ENCODE peak calls at places on chromosome 17, in four cellular contexts. U, N, K and D are unnamed samples.

GRCh38 chr17:35117984-35118383 is 1.7 kb downstream of the RAD51D start:
- DNase-seq in U (peak; percentile 26), N (no peak), K (no peak), D (no peak)

GRCh38 chr17:48841395-48841831 is 10.6 kb downstream of the CALCOCO2 start:
- DNase-seq in K (peak; percentile 63), U (peak; percentile 82), N (no peak), D (no peak)

GRCh38 chr17:35879748-35880654 is at the start of gene CCL5:
- DNase-seq in N (no peak), K (no peak), U (no peak), D (no peak)

GRCh38 chr17:82871776-82872561 is 32.1 kb upstream of the ZNF750 start:
- DNase-seq in U (no peak), K (no peak), N (peak; percentile 61), D (no peak)

GRCh38 chr17:81961554-81962498 is 839 bp upstream of the NOTUM start:
- DNase-seq in U (no peak), N (no peak), K (no peak), D (no peak)

GRCh38 chr17:14303343-14304221 is 2.7 kb downstream of the HS3ST3B1 start:
- DNase-seq in K (no peak), N (peak; percentile 59), U (peak; percentile 32), D (no peak)

GRCh38 chr17:80822700-80823410 is 168.8 kb upstream of the CHMP6 start:
- DNase-seq in N (peak; percentile 31), K (no peak), U (no peak), D (no peak)

GRCh38 chr17:602436-602835 is 112.2 kb downstream of the VPS53 start:
- DNase-seq in N (no peak), U (no peak), K (no peak), D (no peak)

GRCh38 chr17:199806-200603 is 18.6 kb upstream of the DOC2B start:
- DNase-seq in N (peak; percentile 74), U (no peak), K (no peak), D (no peak)

GRCh38 chr17:59365383-59365981 is 34.0 kb downstream of the YPEL2 start:
- DNase-seq in K (no peak), U (no peak), N (no peak), D (no peak)

GRCh38 chr17:58156839-58157803 is 8.9 kb downstream of the OR4D1 start:
- DNase-seq in K (no peak), N (peak; percentile 74), U (no peak), D (peak; percentile 21)

GRCh38 chr17:80277751-80278671 is 17.4 kb downstream of the RNF213 start:
- DNase-seq in U (no peak), N (peak; percentile 57), K (no peak), D (peak; percentile 97)

GRCh38 chr17:46977750-46978488 is 1.1 kb downstream of the RPRML start:
- DNase-seq in N (no peak), K (no peak), U (no peak), D (no peak)
- H3K4me3 ChIP-seq in N (peak overlapping the region; percentile 48), K (peak overlapping the region; percentile 38), U (no peak overlapping the region), D (no peak overlapping the region)

GRCh38 chr17:75724016-75725003 is 3.1 kb downstream of the ITGB4 start:
- DNase-seq in U (no peak), N (no peak), K (no peak), D (no peak)
- H3K4me3 ChIP-seq in U (no peak overlapping the region), N (no peak overlapping the region), K (no peak overlapping the region), D (no peak overlapping the region)

GRCh38 chr17:77610518-77610893 is 348.0 kb upstream of the TNRC6C start:
- DNase-seq in K (no peak), U (no peak), N (peak; percentile 67), D (no peak)

GRCh38 chr17:77609553-77610517 is 348.7 kb upstream of the TNRC6C start:
- DNase-seq in K (no peak), N (peak; percentile 74), U (peak; percentile 28), D (no peak)

GRCh38 chr17:77607606-77608005 is 350.9 kb upstream of the TNRC6C start:
- DNase-seq in U (no peak), K (no peak), N (peak; percentile 70), D (no peak)

GRCh38 chr17:77606865-77607210 is 351.7 kb upstream of the TNRC6C start:
- DNase-seq in K (no peak), N (no peak), U (no peak), D (no peak)

DNA sequence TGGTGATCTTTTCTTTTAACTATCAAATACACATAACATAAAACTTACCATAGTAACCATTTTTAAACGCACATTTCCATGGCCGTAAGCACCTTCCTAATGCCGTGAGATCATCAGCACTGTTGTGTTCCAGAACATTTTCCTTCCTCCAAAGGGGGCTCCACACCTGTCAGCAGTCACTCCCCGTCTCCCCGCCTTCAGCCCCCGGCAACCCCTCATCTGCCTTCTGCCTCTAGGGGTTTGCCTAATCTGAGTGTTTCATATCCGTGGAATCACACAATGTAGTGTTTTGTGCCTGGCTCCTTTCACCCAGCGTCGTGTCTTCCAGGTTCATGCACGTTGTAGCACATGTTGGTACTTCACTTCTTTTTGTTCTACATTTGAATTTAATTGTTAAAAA is 350.1 kb upstream of the TNRC6C start:
- DNase-seq in N (peak; percentile 32), K (no peak), U (no peak), D (no peak)
- H3K4me3 ChIP-seq in N (no peak overlapping the region), K (no peak overlapping the region), U (no peak overlapping the region), D (no peak overlapping the region)

GRCh38 chr17:60902399-60902798 is 224.7 kb downstream of the BCAS3 start:
- DNase-seq in U (no peak), N (no peak), K (no peak), D (peak; percentile 5)

GRCh38 chr17:60900688-60901087 is 223.0 kb downstream of the BCAS3 start:
- DNase-seq in U (no peak), K (no peak), N (no peak), D (no peak)

GRCh38 chr17:60901222-60901621 is 223.6 kb downstream of the BCAS3 start:
- DNase-seq in N (no peak), K (no peak), U (peak; percentile 24), D (no peak)

GRCh38 chr17:60899115-60899514 is 221.5 kb downstream of the BCAS3 start:
- DNase-seq in N (no peak), U (no peak), K (no peak), D (no peak)

DNA sequence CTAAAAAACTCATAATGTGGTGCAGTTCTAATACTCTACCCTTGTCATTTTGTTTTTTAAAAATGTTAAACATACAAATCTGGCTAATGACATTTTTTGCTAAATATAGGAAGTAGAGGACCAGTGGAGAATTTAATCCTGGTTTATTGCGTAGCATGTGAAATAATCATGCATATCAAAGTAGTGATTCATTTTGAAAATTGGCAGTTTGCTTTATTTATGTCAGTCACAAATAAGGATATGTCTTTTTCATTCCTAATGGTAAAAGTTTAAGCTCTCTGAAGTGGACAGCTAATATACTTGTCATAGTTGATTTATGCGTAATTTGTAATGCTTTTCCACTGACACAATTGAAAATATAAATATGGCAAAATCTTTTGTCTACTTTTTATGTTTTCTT is 224.2 kb downstream of the BCAS3 start:
- DNase-seq in U (peak; percentile 71), K (peak; percentile 27), N (no peak), D (no peak)
- H3K4me3 ChIP-seq in U (no peak overlapping the region), K (no peak overlapping the region), N (no peak overlapping the region), D (no peak overlapping the region)

GRCh38 chr17:27354491-27355081 is 60.7 kb downstream of the WSB1 start:
- DNase-seq in U (no peak), N (peak; percentile 55), K (no peak), D (no peak)
- H3K4me3 ChIP-seq in U (no peak overlapping the region), N (no peak overlapping the region), K (no peak overlapping the region), D (no peak overlapping the region)

GRCh38 chr17:41667280-41668008 is 21.2 kb upstream of the EIF1 start:
- DNase-seq in U (no peak), N (no peak), K (no peak), D (no peak)
- H3K4me3 ChIP-seq in U (no peak overlapping the region), N (no peak overlapping the region), K (peak overlapping the region; percentile 43), D (no peak overlapping the region)

GRCh38 chr17:45241315-45242011 is 19.8 kb downstream of the FMNL1 start:
- DNase-seq in K (no peak), U (no peak), N (peak; percentile 78), D (no peak)

GRCh38 chr17:45243750-45244149 is 18.1 kb downstream of the SPATA32 start:
- DNase-seq in U (no peak), K (no peak), N (peak; percentile 72), D (no peak)

GRCh38 chr17:45244725-45245656 is 16.9 kb downstream of the SPATA32 start:
- DNase-seq in U (no peak), N (no peak), K (no peak), D (no peak)

GRCh38 chr17:45240905-45241314 is 19.2 kb downstream of the FMNL1 start:
- DNase-seq in N (no peak), U (no peak), K (no peak), D (no peak)

DNA sequence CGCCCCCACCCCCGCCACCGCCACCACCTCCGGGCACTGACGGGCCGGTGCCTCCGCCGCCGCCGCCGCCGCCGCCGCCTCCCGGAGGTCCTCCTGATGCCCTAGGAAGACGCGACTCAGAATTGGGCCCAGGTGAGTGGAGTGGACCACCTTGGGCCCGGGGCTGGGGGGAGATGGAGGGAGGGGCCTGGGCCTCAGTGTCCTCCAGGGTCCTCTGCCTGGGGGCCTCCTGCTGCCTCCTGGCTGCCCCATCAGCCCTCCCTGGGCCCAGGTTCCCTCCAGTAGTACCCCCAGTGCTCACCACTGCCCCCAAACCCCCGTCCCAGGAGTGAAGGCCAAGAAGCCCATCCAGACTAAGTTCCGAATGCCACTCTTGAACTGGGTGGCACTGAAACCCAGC is 19.9 kb downstream of the SPATA32 start:
- DNase-seq in U (no peak), N (no peak), K (no peak), D (no peak)
- H3K4me3 ChIP-seq in U (no peak overlapping the region), N (no peak overlapping the region), K (no peak overlapping the region), D (no peak overlapping the region)

GRCh38 chr17:63552211-63552610 is 1.9 kb downstream of the DCAF7 start:
- DNase-seq in N (no peak), U (peak; percentile 37), K (no peak), D (no peak)
- H3K4me3 ChIP-seq in N (peak overlapping the region; percentile 99), U (peak overlapping the region; percentile 65), K (peak overlapping the region; percentile 83), D (peak overlapping the region; percentile 95)